ENCODE peak calls at places on chromosomes 4 and X, in six cellular contexts. R, C, E, S, N and U are unnamed samples.

GRCh38 chr4:110619001-110619350 is 3.9 kb downstream of the PITX2 start:
- DNase-seq in R (no peak), C (no peak), E (no peak), S (no peak), N (no peak), U (no peak)

GRCh38 chrX:3609800-3610199 is 103.6 kb downstream of the PRKX start:
- DNase-seq in R (no peak), C (peak; percentile 84), E (no peak), S (peak; percentile 64), N (no peak), U (no peak)

GRCh38 chrX:45775462-45775861 is 574.8 kb upstream of the DIPK2B start:
- DNase-seq in R (no peak), C (peak; percentile 87), E (no peak), S (peak; percentile 92), N (no peak), U (no peak)

GRCh38 chrX:19342331-19342906 is 1.3 kb upstream of the PDHA1 start:
- DNase-seq in R (no peak), C (peak; percentile 18), E (peak; percentile 77), S (peak; percentile 7), N (no peak), U (no peak)

GRCh38 chr4:147940144-147940543 is 208.3 kb downstream of the ARHGAP10 start:
- DNase-seq in R (peak; percentile 42), C (no peak), E (no peak), S (no peak), N (no peak), U (no peak)

GRCh38 chr4:113584407-113585150 is 177.0 kb downstream of the CAMK2D start:
- DNase-seq in R (no peak), C (peak; percentile 82), E (peak; percentile 75), S (no peak), N (peak; percentile 63), U (no peak)

GRCh38 chrX:103878466-103879151 is 46.6 kb upstream of the RAB9B start:
- DNase-seq in R (no peak), C (peak; percentile 75), E (no peak), S (peak; percentile 95), N (peak; percentile 35), U (no peak)

GRCh38 chr4:53900275-53900649 is 164.1 kb downstream of the CHIC2 start:
- DNase-seq in R (no peak), C (no peak), E (no peak), S (no peak), N (no peak), U (no peak)

GRCh38 chrX:21960569-21960968 is 20.1 kb downstream of the SMS start:
- DNase-seq in R (no peak), C (no peak), E (no peak), S (no peak), N (no peak), U (no peak)

GRCh38 chr4:40228497-40229365 is 31.9 kb downstream of the RHOH start:
- DNase-seq in R (no peak), C (peak; percentile 17), E (no peak), S (peak; percentile 21), N (no peak), U (peak; percentile 55)

GRCh38 chr4:65386927-65387326 is 283.4 kb downstream of the EPHA5 start:
- DNase-seq in R (no peak), C (no peak), E (no peak), S (no peak), N (no peak), U (no peak)

GRCh38 chrX:72081605-72082320 is 50.0 kb downstream of the RTL5 start:
- DNase-seq in R (peak; percentile 66), C (no peak), E (no peak), S (no peak), N (no peak), U (no peak)

GRCh38 chr4:145130788-145131398 is 32.8 kb downstream of the ABCE1 start:
- DNase-seq in R (no peak), C (peak; percentile 93), E (no peak), S (peak; percentile 23), N (no peak), U (no peak)

GRCh38 chr4:91769912-91770311 is 533.9 kb upstream of the GRID2 start:
- DNase-seq in R (no peak), C (no peak), E (no peak), S (no peak), N (no peak), U (no peak)

GRCh38 chr4:21948347-21949072 is at the start of gene KCNIP4:
- DNase-seq in R (peak; percentile 68), C (peak; percentile 63), E (no peak), S (no peak), N (no peak), U (peak; percentile 27)

GRCh38 chr4:177446571-177446970 is 4.3 kb upstream of the AGA start:
- DNase-seq in R (no peak), C (no peak), E (no peak), S (no peak), N (no peak), U (peak; percentile 7)

GRCh38 chrX:13077168-13077567 is 32.7 kb upstream of the FAM9C start:
- DNase-seq in R (no peak), C (peak; percentile 63), E (no peak), S (peak; percentile 56), N (no peak), U (no peak)

GRCh38 chrX:5681159-5681558 is 547.5 kb downstream of the NLGN4X start:
- DNase-seq in R (peak; percentile 22), C (no peak), E (peak; percentile 84), S (peak; percentile 9), N (no peak), U (no peak)

GRCh38 chr4:145182212-145182611 is 1.8 kb upstream of the OTUD4 start:
- DNase-seq in R (no peak), C (no peak), E (no peak), S (no peak), N (no peak), U (peak; percentile 66)

GRCh38 chrX:65576160-65576559 is 41.6 kb upstream of the LAS1L start:
- DNase-seq in R (no peak), C (no peak), E (no peak), S (no peak), N (no peak), U (no peak)

GRCh38 chr4:10173039-10173753 is 56.6 kb upstream of the WDR1 start:
- DNase-seq in R (no peak), C (peak; percentile 89), E (no peak), S (no peak), N (no peak), U (no peak)

GRCh38 chr4:148740701-148741100 is 298.5 kb upstream of the NR3C2 start:
- DNase-seq in R (no peak), C (no peak), E (no peak), S (no peak), N (no peak), U (no peak)

GRCh38 chr4:26793750-26794149 is 66.9 kb upstream of the STIM2 start:
- DNase-seq in R (no peak), C (no peak), E (peak; percentile 63), S (no peak), N (peak; percentile 7), U (no peak)

GRCh38 chrX:47572773-47573333 is 9.4 kb upstream of the TIMP1 start:
- DNase-seq in R (no peak), C (no peak), E (peak; percentile 27), S (no peak), N (no peak), U (no peak)

GRCh38 chrX:52576946-52577345 is 60.1 kb upstream of the XAGE1B start:
- DNase-seq in R (no peak), C (no peak), E (no peak), S (peak; percentile 2), N (no peak), U (no peak)

GRCh38 chrX:155662297-155662696 is 49.5 kb upstream of the TMLHE start:
- DNase-seq in R (no peak), C (peak; percentile 4), E (peak; percentile 56), S (peak; percentile 1), N (no peak), U (peak; percentile 21)

DNA sequence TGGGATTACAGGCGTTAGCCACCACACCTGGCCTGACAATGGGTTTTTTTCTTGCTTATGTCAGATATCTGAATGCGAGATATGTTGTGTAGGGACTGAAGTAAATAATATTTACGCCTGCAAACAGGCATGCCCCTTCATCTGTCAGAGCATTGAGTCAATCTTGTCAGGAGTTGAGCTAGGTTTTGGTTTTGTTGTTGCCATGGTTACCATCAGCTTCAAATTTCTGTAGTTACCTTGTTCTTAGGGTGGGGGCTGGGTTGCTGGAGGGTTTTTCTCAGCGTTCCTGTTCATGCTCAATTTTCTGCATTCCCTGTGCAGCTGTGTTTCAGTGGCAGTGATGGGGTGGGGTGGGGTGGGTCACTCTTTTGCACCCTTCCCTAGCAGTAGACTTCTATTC is 14.5 kb downstream of the MRPL1 start:
- DNase-seq in R (no peak), C (no peak), E (no peak), S (no peak), N (no peak), U (no peak)
- H3K9me2 ChIP-seq in R (no peaks in the 10 kb centered on the region), C (no peaks in the 10 kb centered on the region), E (no peaks in the 10 kb centered on the region), S (no peaks in the 10 kb centered on the region), N (no peaks in the 10 kb centered on the region), U (no peaks in the 10 kb centered on the region)

GRCh38 chr4:78397292-78397630 is 154.3 kb upstream of the ANXA3 start:
- DNase-seq in R (no peak), C (no peak), E (no peak), S (no peak), N (no peak), U (no peak)
- H3K4me2 ChIP-seq in R (no peak overlapping the region), C (no peak overlapping the region), E (no peak overlapping the region), S (no peak overlapping the region), N (no peak overlapping the region), U (no peak overlapping the region)

DNA sequence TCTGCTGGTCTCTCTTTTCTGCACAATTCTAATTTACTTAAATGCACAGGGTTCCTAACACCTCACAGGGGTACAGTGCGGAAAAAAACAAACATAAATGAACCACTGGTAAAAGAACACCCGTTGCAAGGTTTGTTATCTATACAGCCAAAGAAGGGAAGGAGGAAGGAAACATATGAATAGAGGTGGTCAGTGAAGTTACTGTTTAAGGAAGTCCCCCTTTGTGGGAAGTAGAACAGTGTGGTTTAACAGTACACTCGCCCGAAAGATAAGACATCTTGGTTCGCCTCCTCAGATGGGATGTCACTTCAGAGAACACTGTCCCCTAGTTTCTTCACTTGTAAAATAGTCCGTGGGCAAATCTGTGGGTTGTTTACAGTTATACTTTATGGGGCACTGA is 57.5 kb downstream of the TEC start:
- DNase-seq in R (no peak), C (no peak), E (peak; percentile 2), S (no peak), N (no peak), U (no peak)
- H3K9ac ChIP-seq in R (no peak overlapping the region), C (no peak overlapping the region), E (no peak overlapping the region), S (no peak overlapping the region), N (no peak overlapping the region), U (no peak overlapping the region)

GRCh38 chr4:86243750-86244149 is 116.1 kb downstream of the MAPK10 start:
- DNase-seq in R (no peak), C (no peak), E (no peak), S (peak; percentile 7), N (no peak), U (no peak)

GRCh38 chr4:86247328-86247727 is 112.5 kb downstream of the MAPK10 start:
- DNase-seq in R (no peak), C (peak; percentile 16), E (no peak), S (no peak), N (no peak), U (no peak)

GRCh38 chr4:86247906-86248305 is 111.9 kb downstream of the MAPK10 start:
- DNase-seq in R (no peak), C (no peak), E (no peak), S (no peak), N (no peak), U (no peak)

DNA sequence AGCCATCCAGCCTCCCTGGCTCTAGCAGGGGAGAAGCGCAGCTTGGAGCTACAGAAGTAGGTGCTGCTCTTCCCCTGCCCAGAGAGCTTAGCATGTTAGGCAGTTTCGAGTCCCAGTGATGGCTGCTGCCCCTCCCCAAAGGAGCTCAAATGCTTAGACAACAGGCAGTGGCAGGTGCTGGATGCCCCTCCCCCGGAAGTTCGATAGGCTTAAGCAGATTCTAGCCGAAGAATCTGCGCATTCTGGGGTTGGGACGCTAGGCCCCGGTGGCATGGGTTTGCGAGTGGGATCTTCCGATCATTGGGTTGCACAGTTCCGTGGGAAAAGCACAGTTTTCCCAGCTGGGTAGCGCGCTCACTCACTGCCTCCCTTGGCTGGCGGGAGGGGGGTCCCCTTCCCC is 117.2 kb downstream of the MAPK10 start:
- DNase-seq in R (no peak), C (no peak), E (no peak), S (no peak), N (no peak), U (no peak)
- H3K9me2 ChIP-seq in R (no peaks in the 10 kb centered on the region), C (no peaks in the 10 kb centered on the region), E (no peaks in the 10 kb centered on the region), S (no peaks in the 10 kb centered on the region), N (no peaks in the 10 kb centered on the region), U (no peaks in the 10 kb centered on the region)